ENCODE peak calls at places on chromosomes 6 and 20, in four cellular contexts. X, M, Q and G are unnamed samples.

GRCh38 chr6:148814082-148814790 is 67.4 kb downstream of the UST start:
- DNase-seq in X (no peak), M (no peak), Q (no peak), G (no peak)

GRCh38 chr20:52127309-52127708 is 64.3 kb downstream of the ZFP64 start:
- DNase-seq in X (no peak), M (no peak), Q (no peak), G (no peak)

GRCh38 chr6:6599468-6599873 is 11.0 kb downstream of the LY86 start:
- DNase-seq in X (no peak), M (peak; percentile 51), Q (no peak), G (no peak)

GRCh38 chr6:2488578-2488977 is 243.2 kb upstream of the GMDS start:
- DNase-seq in X (no peak), M (no peak), Q (no peak), G (no peak)

GRCh38 chr6:150831577-150831976 is 33.9 kb upstream of the MTHFD1L start:
- DNase-seq in X (no peak), M (no peak), Q (no peak), G (no peak)

GRCh38 chr6:139765825-139766285 is 391.4 kb upstream of the CITED2 start:
- DNase-seq in X (no peak), M (no peak), Q (no peak), G (no peak)

GRCh38 chr6:138105446-138105845 is 1.8 kb downstream of the PERP start:
- DNase-seq in X (no peak), M (no peak), Q (no peak), G (no peak)

GRCh38 chr6:134835998-134836397 is 113.9 kb downstream of the ALDH8A1 start:
- DNase-seq in X (no peak), M (no peak), Q (no peak), G (no peak)

GRCh38 chr6:41901882-41902519 is 6.8 kb upstream of the USP49 start:
- DNase-seq in X (no peak), M (peak; percentile 59), Q (peak; percentile 31), G (peak; percentile 24)

GRCh38 chr20:60053125-60053812 is 95.0 kb downstream of the CDH26 start:
- DNase-seq in X (no peak), M (no peak), Q (no peak), G (no peak)

GRCh38 chr6:134152767-134153485 is 100.5 kb upstream of the SLC2A12 start:
- DNase-seq in X (no peak), M (no peak), Q (no peak), G (no peak)

GRCh38 chr6:125346143-125346925 is 44.6 kb upstream of the HDDC2 start:
- DNase-seq in X (no peak), M (no peak), Q (no peak), G (no peak)

GRCh38 chr6:14354919-14355572 is 237.5 kb downstream of the CD83 start:
- DNase-seq in X (no peak), M (peak; percentile 61), Q (no peak), G (no peak)